ENCODE peak calls at places on chromosomes 6 and 20, in five cellular contexts. One of them, this sample, is unnamed.
A peak's percentile ranks its signal among the peaks of the same experiment; 100 is the strongest.

GRCh38 chr20:20780127-20780822 is 67.8 kb upstream of the RALGAPA2 start:
- DNase-seq in effector memory CD4-positive, alpha-beta T cell: no peak
- DNase-seq in skeletal muscle cell: no peak
- DNase-seq in left cardiac atrium: peak; percentile 85
- DNase-seq in natural killer cell: peak; percentile 30
- DNase-seq in this sample: no peak

GRCh38 chr6:21395121-21395520 is 198.4 kb upstream of the SOX4 start:
- DNase-seq in effector memory CD4-positive, alpha-beta T cell: no peak
- DNase-seq in skeletal muscle cell: no peak
- DNase-seq in left cardiac atrium: no peak
- DNase-seq in natural killer cell: no peak
- DNase-seq in this sample: no peak

GRCh38 chr6:159062564-159062945 is 17.8 kb upstream of the TAGAP start:
- DNase-seq in effector memory CD4-positive, alpha-beta T cell: no peak
- DNase-seq in skeletal muscle cell: no peak
- DNase-seq in left cardiac atrium: no peak
- DNase-seq in natural killer cell: peak; percentile 49
- DNase-seq in this sample: no peak

GRCh38 chr6:6283747-6284146 is 36.7 kb downstream of the F13A1 start:
- DNase-seq in effector memory CD4-positive, alpha-beta T cell: no peak
- DNase-seq in skeletal muscle cell: no peak
- DNase-seq in left cardiac atrium: no peak
- DNase-seq in natural killer cell: no peak
- DNase-seq in this sample: no peak

GRCh38 chr6:110357696-110358535 is at the start of gene METTL24:
- DNase-seq in effector memory CD4-positive, alpha-beta T cell: no peak
- DNase-seq in skeletal muscle cell: no peak
- DNase-seq in left cardiac atrium: peak; percentile 37
- DNase-seq in natural killer cell: no peak
- DNase-seq in this sample: no peak

GRCh38 chr6:116059713-116060571 is 749 bp downstream of the FRK start:
- DNase-seq in effector memory CD4-positive, alpha-beta T cell: no peak
- DNase-seq in skeletal muscle cell: no peak
- DNase-seq in left cardiac atrium: no peak
- DNase-seq in natural killer cell: no peak
- DNase-seq in this sample: no peak

GRCh38 chr20:50958733-50959542 is at the start of gene MOCS3:
- DNase-seq in effector memory CD4-positive, alpha-beta T cell: peak; percentile 83
- DNase-seq in skeletal muscle cell: peak; percentile 76
- DNase-seq in left cardiac atrium: peak; percentile 88
- DNase-seq in natural killer cell: peak; percentile 76
- DNase-seq in this sample: peak; percentile 82

GRCh38 chr6:18389479-18389878 is 2.3 kb downstream of the RNF144B start:
- DNase-seq in effector memory CD4-positive, alpha-beta T cell: no peak
- DNase-seq in skeletal muscle cell: no peak
- DNase-seq in left cardiac atrium: no peak
- DNase-seq in natural killer cell: no peak
- DNase-seq in this sample: no peak

GRCh38 chr6:38239719-38240451 is 399.8 kb downstream of the BTBD9 start:
- DNase-seq in effector memory CD4-positive, alpha-beta T cell: no peak
- DNase-seq in skeletal muscle cell: no peak
- DNase-seq in left cardiac atrium: no peak
- DNase-seq in natural killer cell: no peak
- DNase-seq in this sample: no peak

GRCh38 chr6:28597217-28597835 is 71.6 kb downstream of the GPX5 start:
- DNase-seq in effector memory CD4-positive, alpha-beta T cell: no peak
- DNase-seq in skeletal muscle cell: no peak
- DNase-seq in left cardiac atrium: no peak
- DNase-seq in natural killer cell: no peak
- DNase-seq in this sample: no peak

GRCh38 chr6:138597336-138597735 is 98.0 kb upstream of the NHSL1 start:
- DNase-seq in effector memory CD4-positive, alpha-beta T cell: no peak
- DNase-seq in skeletal muscle cell: peak; percentile 79
- DNase-seq in left cardiac atrium: no peak
- DNase-seq in natural killer cell: no peak
- DNase-seq in this sample: no peak

GRCh38 chr6:157761331-157761921 is 61.6 kb upstream of the SNX9 start:
- DNase-seq in effector memory CD4-positive, alpha-beta T cell: peak; percentile 21
- DNase-seq in skeletal muscle cell: no peak
- DNase-seq in left cardiac atrium: no peak
- DNase-seq in natural killer cell: no peak
- DNase-seq in this sample: no peak

GRCh38 chr20:41650221-41650948 is 32.2 kb upstream of the CHD6 start:
- DNase-seq in effector memory CD4-positive, alpha-beta T cell: no peak
- DNase-seq in skeletal muscle cell: no peak
- DNase-seq in left cardiac atrium: no peak
- DNase-seq in natural killer cell: no peak
- DNase-seq in this sample: no peak

GRCh38 chr20:32907886-32908285 is 49.2 kb downstream of the EFCAB8 start:
- DNase-seq in effector memory CD4-positive, alpha-beta T cell: no peak
- DNase-seq in skeletal muscle cell: no peak
- DNase-seq in left cardiac atrium: no peak
- DNase-seq in natural killer cell: no peak
- DNase-seq in this sample: no peak

This sample was measured in type B pancreatic cell.